ENCODE peak calls at places on chromosomes 4 and X, in seven cellular contexts. One of them, this sample, is unnamed.

GRCh38 chr4:108155373-108155772 is 13.4 kb downstream of the LEF1 start:
- DNase-seq in stimulated activated CD8-positive, alpha-beta memory T cell treated with anti-CD3 and anti-CD28 coated beads, Interleukin-7, amount 100 ng/mL, for 24 hours: no peak
- DNase-seq in foreskin fibroblast: peak; percentile 10
- DNase-seq in cardiac muscle cell: no peak
- DNase-seq in sigmoid colon: no peak
- DNase-seq in left ventricle myocardium inferior: no peak
- DNase-seq in NCI-H1417: no peak
- DNase-seq in this sample: no peak

GRCh38 chr4:7206385-7206784 is 14.0 kb downstream of the SORCS2 start:
- DNase-seq in stimulated activated CD8-positive, alpha-beta memory T cell treated with anti-CD3 and anti-CD28 coated beads, Interleukin-7, amount 100 ng/mL, for 24 hours: no peak
- DNase-seq in foreskin fibroblast: peak; percentile 69
- DNase-seq in cardiac muscle cell: peak; percentile 63
- DNase-seq in sigmoid colon: no peak
- DNase-seq in left ventricle myocardium inferior: peak; percentile 44
- DNase-seq in NCI-H1417: no peak
- DNase-seq in this sample: peak; percentile 53

GRCh38 chrX:72060196-72060974 is 71.3 kb downstream of the RTL5 start:
- DNase-seq in stimulated activated CD8-positive, alpha-beta memory T cell treated with anti-CD3 and anti-CD28 coated beads, Interleukin-7, amount 100 ng/mL, for 24 hours: no peak
- DNase-seq in foreskin fibroblast: no peak
- DNase-seq in cardiac muscle cell: peak; percentile 23
- DNase-seq in sigmoid colon: no peak
- DNase-seq in left ventricle myocardium inferior: no peak
- DNase-seq in NCI-H1417: peak; percentile 18
- DNase-seq in this sample: peak; percentile 72

GRCh38 chr4:181796502-181796901 is 446.7 kb upstream of the TENM3 start:
- DNase-seq in stimulated activated CD8-positive, alpha-beta memory T cell treated with anti-CD3 and anti-CD28 coated beads, Interleukin-7, amount 100 ng/mL, for 24 hours: no peak
- DNase-seq in foreskin fibroblast: no peak
- DNase-seq in cardiac muscle cell: peak; percentile 82
- DNase-seq in sigmoid colon: no peak
- DNase-seq in left ventricle myocardium inferior: no peak
- DNase-seq in NCI-H1417: no peak
- DNase-seq in this sample: no peak

GRCh38 chr4:188955066-188955465 is 815.8 kb downstream of the TRIML1 start:
- DNase-seq in stimulated activated CD8-positive, alpha-beta memory T cell treated with anti-CD3 and anti-CD28 coated beads, Interleukin-7, amount 100 ng/mL, for 24 hours: no peak
- DNase-seq in foreskin fibroblast: no peak
- DNase-seq in cardiac muscle cell: no peak
- DNase-seq in sigmoid colon: no peak
- DNase-seq in left ventricle myocardium inferior: no peak
- DNase-seq in NCI-H1417: no peak
- DNase-seq in this sample: peak; percentile 16

GRCh38 chr4:99847362-99847976 is 30.8 kb downstream of the DAPP1 start:
- DNase-seq in stimulated activated CD8-positive, alpha-beta memory T cell treated with anti-CD3 and anti-CD28 coated beads, Interleukin-7, amount 100 ng/mL, for 24 hours: no peak
- DNase-seq in foreskin fibroblast: no peak
- DNase-seq in cardiac muscle cell: no peak
- DNase-seq in sigmoid colon: no peak
- DNase-seq in left ventricle myocardium inferior: no peak
- DNase-seq in NCI-H1417: no peak
- DNase-seq in this sample: no peak

GRCh38 chr4:77930876-77931275 is 68.2 kb downstream of the MRPL1 start:
- DNase-seq in stimulated activated CD8-positive, alpha-beta memory T cell treated with anti-CD3 and anti-CD28 coated beads, Interleukin-7, amount 100 ng/mL, for 24 hours: no peak
- DNase-seq in foreskin fibroblast: no peak
- DNase-seq in cardiac muscle cell: no peak
- DNase-seq in sigmoid colon: no peak
- DNase-seq in left ventricle myocardium inferior: no peak
- DNase-seq in NCI-H1417: no peak
- DNase-seq in this sample: no peak

GRCh38 chr4:41878991-41879491 is 56.2 kb upstream of the TMEM33 start:
- DNase-seq in stimulated activated CD8-positive, alpha-beta memory T cell treated with anti-CD3 and anti-CD28 coated beads, Interleukin-7, amount 100 ng/mL, for 24 hours: no peak
- DNase-seq in foreskin fibroblast: no peak
- DNase-seq in cardiac muscle cell: no peak
- DNase-seq in sigmoid colon: no peak
- DNase-seq in left ventricle myocardium inferior: no peak
- DNase-seq in NCI-H1417: no peak
- DNase-seq in this sample: no peak

GRCh38 chr4:105952596-105952995 is 57.3 kb downstream of the NPNT start:
- DNase-seq in stimulated activated CD8-positive, alpha-beta memory T cell treated with anti-CD3 and anti-CD28 coated beads, Interleukin-7, amount 100 ng/mL, for 24 hours: no peak
- DNase-seq in foreskin fibroblast: no peak
- DNase-seq in cardiac muscle cell: no peak
- DNase-seq in sigmoid colon: no peak
- DNase-seq in left ventricle myocardium inferior: no peak
- DNase-seq in NCI-H1417: no peak
- DNase-seq in this sample: no peak

GRCh38 chr4:100977274-100977673 is 370.1 kb downstream of the PPP3CA start:
- DNase-seq in stimulated activated CD8-positive, alpha-beta memory T cell treated with anti-CD3 and anti-CD28 coated beads, Interleukin-7, amount 100 ng/mL, for 24 hours: no peak
- DNase-seq in foreskin fibroblast: no peak
- DNase-seq in cardiac muscle cell: no peak
- DNase-seq in sigmoid colon: no peak
- DNase-seq in left ventricle myocardium inferior: no peak
- DNase-seq in NCI-H1417: no peak
- DNase-seq in this sample: no peak

GRCh38 chrX:120310861-120311631 is at the start of gene TMEM255A:
- DNase-seq in stimulated activated CD8-positive, alpha-beta memory T cell treated with anti-CD3 and anti-CD28 coated beads, Interleukin-7, amount 100 ng/mL, for 24 hours: no peak
- DNase-seq in foreskin fibroblast: peak; percentile 25
- DNase-seq in cardiac muscle cell: peak; percentile 21
- DNase-seq in sigmoid colon: peak; percentile 68
- DNase-seq in left ventricle myocardium inferior: no peak
- DNase-seq in NCI-H1417: no peak
- DNase-seq in this sample: no peak

GRCh38 chrX:41634284-41634683 is 54.5 kb upstream of the GPR34 start:
- DNase-seq in stimulated activated CD8-positive, alpha-beta memory T cell treated with anti-CD3 and anti-CD28 coated beads, Interleukin-7, amount 100 ng/mL, for 24 hours: no peak
- DNase-seq in foreskin fibroblast: peak; percentile 79
- DNase-seq in cardiac muscle cell: peak; percentile 11
- DNase-seq in sigmoid colon: no peak
- DNase-seq in left ventricle myocardium inferior: no peak
- DNase-seq in NCI-H1417: no peak
- DNase-seq in this sample: no peak

GRCh38 chr4:182916483-182917181 is 554 bp downstream of the DCTD start:
- DNase-seq in stimulated activated CD8-positive, alpha-beta memory T cell treated with anti-CD3 and anti-CD28 coated beads, Interleukin-7, amount 100 ng/mL, for 24 hours: peak; percentile 17
- DNase-seq in foreskin fibroblast: peak; percentile 86
- DNase-seq in cardiac muscle cell: peak; percentile 80
- DNase-seq in sigmoid colon: peak; percentile 84
- DNase-seq in left ventricle myocardium inferior: peak; percentile 62
- DNase-seq in NCI-H1417: peak; percentile 10
- DNase-seq in this sample: peak; percentile 65

GRCh38 chr4:79213702-79214101 is 112.2 kb downstream of the NAA11 start:
- DNase-seq in stimulated activated CD8-positive, alpha-beta memory T cell treated with anti-CD3 and anti-CD28 coated beads, Interleukin-7, amount 100 ng/mL, for 24 hours: no peak
- DNase-seq in foreskin fibroblast: no peak
- DNase-seq in cardiac muscle cell: no peak
- DNase-seq in sigmoid colon: no peak
- DNase-seq in left ventricle myocardium inferior: no peak
- DNase-seq in NCI-H1417: no peak
- DNase-seq in this sample: no peak

GRCh38 chrX:75276666-75277065 is 2.8 kb downstream of the UPRT start:
- DNase-seq in stimulated activated CD8-positive, alpha-beta memory T cell treated with anti-CD3 and anti-CD28 coated beads, Interleukin-7, amount 100 ng/mL, for 24 hours: no peak
- DNase-seq in foreskin fibroblast: peak; percentile 1
- DNase-seq in cardiac muscle cell: no peak
- DNase-seq in sigmoid colon: no peak
- DNase-seq in left ventricle myocardium inferior: no peak
- DNase-seq in NCI-H1417: no peak
- DNase-seq in this sample: no peak

GRCh38 chrX:11953615-11954014 is 184.7 kb upstream of the FRMPD4 start:
- DNase-seq in stimulated activated CD8-positive, alpha-beta memory T cell treated with anti-CD3 and anti-CD28 coated beads, Interleukin-7, amount 100 ng/mL, for 24 hours: no peak
- DNase-seq in foreskin fibroblast: peak; percentile 79
- DNase-seq in cardiac muscle cell: peak; percentile 54
- DNase-seq in sigmoid colon: no peak
- DNase-seq in left ventricle myocardium inferior: no peak
- DNase-seq in NCI-H1417: no peak
- DNase-seq in this sample: no peak

GRCh38 chr4:77175201-77175610 is 18.2 kb downstream of the CCNG2 start:
- DNase-seq in stimulated activated CD8-positive, alpha-beta memory T cell treated with anti-CD3 and anti-CD28 coated beads, Interleukin-7, amount 100 ng/mL, for 24 hours: no peak
- DNase-seq in foreskin fibroblast: no peak
- DNase-seq in cardiac muscle cell: no peak
- DNase-seq in sigmoid colon: no peak
- DNase-seq in left ventricle myocardium inferior: no peak
- DNase-seq in NCI-H1417: no peak
- DNase-seq in this sample: no peak

This sample was measured in dermis microvascular lymphatic vessel endothelial cell.